ENCODE peak calls at places on chromosomes 1 and 21, in six cellular contexts. T is activated naive CD4-positive, alpha-beta T cell treated with Interleukin-2 at 50 U/mL for 16 hours; Q is T-helper 2 cell; Y is A172; L is hepatocyte; F is GM04503. H is an unnamed sample.
A peak's percentile ranks its signal among the peaks of the same experiment; 100 is the strongest.

GRCh38 chr1:15424146-15424667 is 14.0 kb upstream of the CTRC start:
- DNase-seq in T (no peak), Q (no peak), Y (no peak), L (peak; percentile 73), F (no peak), H (no peak)

GRCh38 chr1:85311818-85312217 is 35.4 kb upstream of the BCL10 start:
- DNase-seq in T (no peak), Q (no peak), Y (no peak), L (no peak), F (no peak), H (no peak)

GRCh38 chr1:24892188-24893153 is 37.6 kb downstream of the RUNX3 start:
- DNase-seq in T (peak; percentile 2), Q (no peak), Y (no peak), L (no peak), F (no peak), H (peak; percentile 35)

GRCh38 chr1:180935326-180936109 is 22.8 kb downstream of the KIAA1614 start:
- DNase-seq in T (no peak), Q (no peak), Y (no peak), L (peak; percentile 53), F (no peak), H (no peak)

GRCh38 chr1:2840036-2840809 is 38.7 kb upstream of the TTC34 start:
- DNase-seq in T (peak; percentile 60), Q (no peak), Y (no peak), L (no peak), F (no peak), H (peak; percentile 71)

GRCh38 chr1:94978401-94978800 is 51.5 kb upstream of the CNN3 start:
- DNase-seq in T (no peak), Q (no peak), Y (no peak), L (no peak), F (no peak), H (no peak)

GRCh38 chr1:52585474-52585873 is 16.7 kb upstream of the GPX7 start:
- DNase-seq in T (no peak), Q (no peak), Y (no peak), L (no peak), F (no peak), H (no peak)

GRCh38 chr1:94792473-94792875 is 27.7 kb upstream of the SLC44A3 start:
- DNase-seq in T (no peak), Q (no peak), Y (peak; percentile 85), L (no peak), F (no peak), H (no peak)

GRCh38 chr1:92792340-92792782 is 7.5 kb upstream of the EVI5 start:
- DNase-seq in T (no peak), Q (no peak), Y (peak; percentile 64), L (no peak), F (no peak), H (no peak)

GRCh38 chr21:33554982-33555344 is 12.1 kb downstream of the SON start:
- DNase-seq in T (no peak), Q (no peak), Y (no peak), L (no peak), F (no peak), H (no peak)

GRCh38 chr1:58782308-58783089 is 1.3 kb downstream of the JUN start:
- DNase-seq in T (peak; percentile 59), Q (peak; percentile 15), Y (no peak), L (peak; percentile 47), F (no peak), H (peak; percentile 79)

GRCh38 chr1:206736878-206737728 is 33.5 kb upstream of the IL19 start:
- DNase-seq in T (peak; percentile 50), Q (no peak), Y (no peak), L (no peak), F (no peak), H (peak; percentile 70)

GRCh38 chr1:91735266-91735845 is 150.6 kb downstream of the TGFBR3 start:
- DNase-seq in T (no peak), Q (no peak), Y (no peak), L (peak; percentile 36), F (no peak), H (no peak)

GRCh38 chr1:94621392-94621791 is 79.8 kb upstream of the F3 start:
- DNase-seq in T (no peak), Q (no peak), Y (peak; percentile 82), L (peak; percentile 73), F (no peak), H (no peak)

GRCh38 chr1:238951809-238952208 is 434.6 kb upstream of the CHRM3 start:
- DNase-seq in T (no peak), Q (no peak), Y (peak; percentile 65), L (peak; percentile 41), F (no peak), H (no peak)

GRCh38 chr1:151147132-151147503 is 687 bp upstream of the SEMA6C start:
- DNase-seq in T (no peak), Q (no peak), Y (no peak), L (peak; percentile 31), F (no peak), H (no peak)

GRCh38 chr1:166875734-166876539 is at the start of gene TADA1:
- DNase-seq in T (peak; percentile 99), Q (peak; percentile 91), Y (peak; percentile 99), L (peak; percentile 99), F (peak; percentile 81), H (peak; percentile 99)

GRCh38 chr21:45818904-45819285 is 162.7 kb upstream of the COL6A1 start:
- DNase-seq in T (peak; percentile 83), Q (no peak), Y (peak; percentile 80), L (peak; percentile 69), F (no peak), H (peak; percentile 91)

GRCh38 chr1:21491483-21492170 is 17.6 kb upstream of the ALPL start:
- DNase-seq in T (no peak), Q (no peak), Y (no peak), L (no peak), F (no peak), H (no peak)

GRCh38 chr1:23759277-23759676 is 16.0 kb downstream of the ELOA start:
- DNase-seq in T (no peak), Q (no peak), Y (no peak), L (no peak), F (no peak), H (no peak)

GRCh38 chr1:24080131-24080530 is 31.8 kb downstream of the MYOM3 start:
- DNase-seq in T (no peak), Q (no peak), Y (no peak), L (no peak), F (no peak), H (no peak)

GRCh38 chr1:36776256-36776655 is 258.1 kb downstream of the GRIK3 start:
- DNase-seq in T (no peak), Q (no peak), Y (no peak), L (no peak), F (no peak), H (no peak)

GRCh38 chr21:26846036-26846931 is 1.1 kb upstream of the ADAMTS1 start:
- DNase-seq in T (no peak), Q (no peak), Y (peak; percentile 38), L (peak; percentile 90), F (peak; percentile 44), H (no peak)

GRCh38 chr1:172532700-172533510 is at the start of gene SUCO:
- DNase-seq in T (peak; percentile 100), Q (peak; percentile 99), Y (peak; percentile 99), L (peak; percentile 100), F (peak; percentile 96), H (peak; percentile 100)

GRCh38 chr1:28118640-28119307 is 30.4 kb upstream of the EYA3 start:
- DNase-seq in T (no peak), Q (no peak), Y (no peak), L (no peak), F (no peak), H (no peak)

H was measured in activated CD8-positive, alpha-beta memory T cell treated with anti-CD3 and anti-CD28 coated beads, Interleukin-2, amount 10 ng/mL, durations not matched to agents 7 days and 5 days.